ENCODE peak calls at places on chromosome 4, in nine cellular contexts. H is fibroblast of mammary gland, N is AG09309, Q is Peyer's patch, L is GM12864, P is heart right ventricle, D is breast epithelium, O is cardiac muscle cell, U is mammary epithelial cell. A is an unnamed sample.

GRCh38 chr4:169846396-169846795 is 88.7 kb upstream of the HPF1 start:
- DNase-seq in N (no peak), H (no peak), L (no peak), Q (no peak), D (no peak), U (no peak), O (no peak), P (no peak), A (peak; percentile 72)

GRCh38 chr4:40486534-40486933 is 143.1 kb downstream of the RBM47 start:
- DNase-seq in N (peak; percentile 17), O (no peak), U (peak; percentile 62), L (no peak), D (no peak), P (no peak), H (peak; percentile 71), Q (no peak), A (no peak)

GRCh38 chr4:8127051-8127798 is 31.4 kb downstream of the ABLIM2 start:
- DNase-seq in D (no peak), U (no peak), Q (no peak), O (no peak), L (no peak), H (no peak), N (no peak), P (peak; percentile 6), A (no peak)

GRCh38 chr4:21819086-21819485 is 129.5 kb downstream of the KCNIP4 start:
- DNase-seq in L (no peak), O (peak; percentile 64), Q (no peak), P (peak; percentile 22), H (peak; percentile 33), U (no peak), N (no peak), D (no peak), A (no peak)

GRCh38 chr4:182845618-182846017 is 71.6 kb downstream of the DCTD start:
- DNase-seq in P (no peak), D (no peak), O (no peak), Q (no peak), U (no peak), N (no peak), H (no peak), L (no peak), A (no peak)

GRCh38 chr4:8084712-8085490 is 73.7 kb downstream of the ABLIM2 start:
- DNase-seq in D (no peak), H (no peak), N (no peak), U (no peak), P (no peak), O (no peak), L (no peak), Q (no peak), A (no peak)

GRCh38 chr4:98685225-98686045 is 27.0 kb upstream of the TSPAN5 start:
- DNase-seq in P (no peak), H (no peak), L (no peak), O (no peak), D (no peak), U (no peak), N (no peak), Q (no peak), A (no peak)

GRCh38 chr4:135508006-135508714 is 1306.6 kb upstream of the PABPC4L start:
- DNase-seq in O (no peak), Q (no peak), D (no peak), P (no peak), N (peak; percentile 1), H (peak; percentile 79), L (no peak), U (peak; percentile 94), A (no peak)

GRCh38 chr4:10619220-10619619 is 65.3 kb downstream of the CLNK start:
- DNase-seq in Q (no peak), H (peak; percentile 37), P (no peak), D (no peak), O (no peak), U (peak; percentile 38), L (no peak), N (no peak), A (peak; percentile 41)

GRCh38 chr4:88163286-88163685 is 4.8 kb upstream of the ABCG2 start:
- DNase-seq in N (no peak), P (no peak), L (no peak), D (no peak), Q (no peak), O (no peak), H (no peak), U (no peak), A (no peak)

GRCh38 chr4:90187148-90187884 is 60.1 kb downstream of the CCSER1 start:
- DNase-seq in L (no peak), O (no peak), N (no peak), D (no peak), P (no peak), H (no peak), U (no peak), Q (no peak), A (no peak)

GRCh38 chr4:13109536-13109935 is 374.6 kb downstream of the RAB28 start:
- DNase-seq in N (no peak), U (no peak), O (no peak), Q (no peak), D (no peak), H (no peak), L (no peak), P (no peak), A (no peak)

GRCh38 chr4:160283081-160283480 is 1180.2 kb downstream of the RAPGEF2 start:
- DNase-seq in N (no peak), Q (no peak), P (no peak), L (no peak), D (no peak), U (no peak), O (no peak), H (no peak), A (no peak)

GRCh38 chr4:184234155-184234554 is 16.5 kb upstream of the ENPP6 start:
- DNase-seq in U (no peak), P (no peak), O (no peak), N (no peak), L (no peak), H (no peak), D (no peak), Q (no peak), A (no peak)

GRCh38 chr4:43587746-43588145 is 695.2 kb downstream of the GRXCR1 start:
- DNase-seq in N (no peak), Q (no peak), H (peak; percentile 14), L (no peak), P (no peak), U (no peak), O (no peak), D (no peak), A (no peak)

GRCh38 chr4:137417676-137418075 is 114.6 kb downstream of the PCDH18 start:
- DNase-seq in L (no peak), P (no peak), U (no peak), Q (no peak), N (no peak), H (no peak), O (no peak), D (no peak), A (peak; percentile 51)

DNA sequence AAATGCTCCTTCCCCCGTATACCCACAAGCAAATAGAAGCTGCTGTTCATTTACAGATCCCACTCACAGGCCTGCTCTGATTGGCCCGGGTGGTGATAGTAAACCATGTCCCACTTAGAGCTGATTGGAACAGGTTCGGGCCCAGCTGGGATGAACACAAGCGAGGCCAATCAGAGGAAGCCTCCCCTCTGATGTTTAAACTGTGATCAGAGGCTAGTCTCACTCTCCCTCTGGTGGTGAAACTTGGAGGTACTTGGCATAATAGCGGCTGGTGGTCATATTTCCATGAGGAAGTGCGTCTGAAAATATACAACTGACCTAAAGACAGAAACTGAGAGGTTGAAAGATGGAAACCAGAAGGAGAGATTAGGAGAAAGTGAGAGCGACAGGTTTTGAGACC is 51.5 kb upstream of the TRPC3 start:
- DNase-seq in Q (no peak), U (no peak), L (peak; percentile 40), P (no peak), H (peak; percentile 52), O (peak; percentile 32), N (no peak), D (no peak), A (no peak)
- H3K4me3 ChIP-seq in Q (no peak overlapping the region), U (no peak overlapping the region), L (no peak overlapping the region), P (no peak overlapping the region), H (no peak overlapping the region), O (no peak overlapping the region), N (no peak overlapping the region), D (no peak overlapping the region), A (no peak overlapping the region)

DNA sequence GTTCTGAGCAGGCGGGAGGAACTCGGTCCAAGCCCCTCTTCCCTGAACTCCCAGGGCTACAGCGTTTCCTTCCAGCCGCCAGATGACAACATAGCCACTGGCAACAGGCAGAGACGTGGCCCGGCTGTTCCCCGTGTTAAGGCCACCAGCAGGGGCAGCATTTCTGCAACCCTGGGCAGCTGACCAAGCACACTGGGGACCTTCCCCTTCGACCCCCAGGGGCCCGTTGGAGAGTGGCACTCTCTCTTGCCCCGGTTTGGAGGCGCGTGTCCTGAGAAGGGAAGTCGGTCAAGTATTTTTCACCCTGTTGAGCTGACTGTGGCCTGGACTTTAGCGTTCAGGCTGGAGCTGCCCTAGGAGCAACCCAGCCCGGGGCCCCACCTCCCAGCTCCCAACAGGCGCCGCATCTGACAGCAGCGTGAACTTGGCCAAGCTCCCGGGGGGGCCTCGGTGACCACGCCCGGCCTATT is 37.6 kb downstream of the ZBTB49 start:
- DNase-seq in D (peak; percentile 20), N (no peak), O (peak; percentile 31), Q (no peak), H (peak; percentile 18), P (peak; percentile 57), L (no peak), U (no peak), A (no peak)
- TF ChIP-seq CTCF in D (no peak), N (peak; percentile 34), O (peak; percentile 71), Q (peak; percentile 7), H (peak; percentile 34), P (peak; percentile 48), L (peak; percentile 49), U (no peak), A (peak; percentile 63)

DNA sequence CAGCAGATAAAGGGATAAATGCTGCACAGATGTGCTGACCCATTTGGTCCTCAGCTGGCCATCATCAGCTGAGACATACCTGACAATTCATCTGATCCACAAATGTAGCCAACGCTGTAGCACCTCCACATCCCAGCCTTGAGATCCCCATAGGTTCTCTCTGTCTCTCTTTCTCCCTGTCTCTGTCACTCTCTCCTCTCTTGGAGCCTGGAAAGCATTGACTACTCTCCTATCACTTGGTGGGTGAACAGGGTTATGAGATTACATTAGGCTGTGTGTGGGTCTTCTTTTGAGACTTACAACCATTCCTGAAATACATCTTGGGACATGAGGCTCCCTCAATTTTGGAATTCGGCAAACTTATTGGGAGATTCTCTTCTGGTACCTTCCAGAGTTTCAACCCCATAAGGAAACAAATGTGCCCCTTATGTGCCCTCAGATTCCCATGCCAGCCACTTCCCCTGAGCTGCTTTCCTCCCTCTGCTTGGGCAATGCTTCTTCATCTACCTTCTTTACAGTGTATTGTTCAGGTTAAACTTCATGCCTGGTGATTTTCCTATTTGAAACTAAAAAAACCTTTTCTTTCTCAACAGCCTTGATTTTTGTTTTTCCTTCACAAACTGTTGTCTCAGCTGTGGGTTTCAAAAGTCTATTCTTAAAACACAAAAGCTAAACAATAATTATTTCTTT is 29.1 kb upstream of the FGF2 start:
- DNase-seq in D (no peak), L (no peak), P (no peak), U (no peak), H (no peak), Q (no peak), O (no peak), N (no peak), A (no peak)
- H3K4me3 ChIP-seq in D (peak overlapping the region; percentile 47), L (no peak overlapping the region), P (peak overlapping the region; percentile 6), U (no peak overlapping the region), H (no peak overlapping the region), Q (no peak overlapping the region), O (no peak overlapping the region), N (no peak overlapping the region), A (no peak overlapping the region)

DNA sequence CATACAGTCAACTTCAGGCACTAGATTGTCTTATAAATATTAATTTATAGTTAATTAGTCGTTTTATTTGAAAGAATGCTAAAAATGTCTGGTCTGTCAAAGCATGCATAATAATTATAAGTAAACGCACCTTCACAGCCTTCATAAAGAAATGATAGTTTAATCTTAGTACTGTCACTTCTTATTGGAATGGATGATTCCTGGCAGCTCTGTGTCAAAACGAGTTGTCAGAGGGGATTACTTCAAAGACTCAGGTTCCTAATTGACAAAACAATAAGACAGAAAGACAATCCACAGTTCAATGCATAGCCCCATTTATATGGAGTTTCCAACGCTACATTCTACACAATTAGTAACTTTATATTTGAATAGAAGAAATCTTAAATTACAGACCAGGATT is 461.3 kb upstream of the TECRL start:
- DNase-seq in Q (no peak), D (no peak), O (no peak), H (no peak), U (no peak), N (no peak), P (no peak), L (no peak), A (no peak)
- TF ChIP-seq CTCF in Q (no peak), D (no peak), O (no peak), H (no peak), U (no peak), N (no peak), P (no peak), L (no peak), A (no peak)